ENCODE peak calls at places on chromosomes 3 and 15, in seven cellular contexts. Y is fibroblast of mammary gland, P is brain microvascular endothelial cell, W is sigmoid colon, H is neural crest cell, R is Calu3, G is nephron progenitor cell. T is an unnamed sample.

GRCh38 chr15:79053894-79054293 is 36.7 kb downstream of the RASGRF1 start:
- DNase-seq in Y (no peak), P (no peak), W (no peak), H (no peak), R (no peak), G (no peak), T (no peak)

GRCh38 chr3:19396726-19397125 is 248.4 kb downstream of the KCNH8 start:
- DNase-seq in Y (no peak), P (no peak), W (no peak), H (no peak), R (no peak), G (no peak), T (no peak)

GRCh38 chr15:52481915-52482314 is 46.8 kb downstream of the MYO5A start:
- DNase-seq in Y (peak), P (peak), W (no peak), H (no peak), R (no peak), G (no peak), T (peak)

GRCh38 chr15:90598053-90598577 is 68.4 kb downstream of the CRTC3 start:
- DNase-seq in Y (peak), P (no peak), W (peak), H (no peak), R (peak), G (no peak), T (no peak)

GRCh38 chr3:4752201-4753072 is 226.8 kb upstream of the BHLHE40 start:
- DNase-seq in Y (no peak), P (no peak), W (no peak), H (no peak), R (peak), G (no peak), T (no peak)

GRCh38 chr15:44535509-44536297 is 1.2 kb upstream of the EIF3J start:
- DNase-seq in Y (no peak), P (no peak), W (peak), H (no peak), R (peak), G (peak), T (no peak)

GRCh38 chr3:9416139-9416780 is 18.8 kb downstream of the SETD5 start:
- DNase-seq in Y (peak), P (no peak), W (no peak), H (no peak), R (no peak), G (no peak), T (no peak)

GRCh38 chr3:128402319-128402718 is 64.4 kb downstream of the DNAJB8 start:
- DNase-seq in Y (no peak), P (no peak), W (no peak), H (no peak), R (no peak), G (no peak), T (no peak)

GRCh38 chr3:15973930-15974329 is 176.2 kb upstream of the ANKRD28 start:
- DNase-seq in Y (no peak), P (no peak), W (no peak), H (no peak), R (no peak), G (no peak), T (no peak)

GRCh38 chr15:81783076-81783475 is 262.7 kb downstream of the MEX3B start:
- DNase-seq in Y (no peak), P (no peak), W (no peak), H (no peak), R (no peak), G (no peak), T (no peak)

GRCh38 chr3:89690649-89691048 is 583.2 kb downstream of the EPHA3 start:
- DNase-seq in Y (peak), P (no peak), W (no peak), H (no peak), R (no peak), G (no peak), T (no peak)

GRCh38 chr15:90087454-90088154 is 14.7 kb downstream of the IDH2 start:
- DNase-seq in Y (peak), P (no peak), W (no peak), H (no peak), R (peak), G (no peak), T (no peak)

GRCh38 chr3:172126741-172127140 is 87.4 kb downstream of the FNDC3B start:
- DNase-seq in Y (no peak), P (no peak), W (no peak), H (no peak), R (no peak), G (no peak), T (no peak)

GRCh38 chr3:68972358-68972979 is 40.1 kb upstream of the TAFA4 start:
- DNase-seq in Y (peak), P (peak), W (peak), H (peak), R (peak), G (peak), T (peak)

GRCh38 chr3:155995525-155996370 is 124.6 kb upstream of the KCNAB1 start:
- DNase-seq in Y (peak), P (peak), W (no peak), H (no peak), R (no peak), G (no peak), T (peak)

GRCh38 chr15:74783072-74783807 is 1.4 kb downstream of the CSK start:
- DNase-seq in Y (peak), P (no peak), W (no peak), H (no peak), R (peak), G (no peak), T (no peak)

GRCh38 chr3:184813357-184813756 is 1.4 kb downstream of the VPS8 start:
- DNase-seq in Y (no peak), P (no peak), W (no peak), H (no peak), R (no peak), G (no peak), T (no peak)

GRCh38 chr15:66655997-66656396 is 46.0 kb upstream of the SMAD6 start:
- DNase-seq in Y (no peak), P (no peak), W (no peak), H (no peak), R (no peak), G (no peak), T (no peak)

GRCh38 chr15:93087825-93088199 is 1.2 kb downstream of the RGMA start:
- DNase-seq in Y (peak), P (peak), W (peak), H (peak), R (peak), G (peak), T (peak)

GRCh38 chr15:70099966-70100494 is 2.3 kb upstream of the TLE3 start:
- DNase-seq in Y (no peak), P (no peak), W (no peak), H (no peak), R (no peak), G (no peak), T (no peak)

GRCh38 chr3:155737844-155738460 is 6.9 kb downstream of the PLCH1 start:
- DNase-seq in Y (no peak), P (no peak), W (no peak), H (no peak), R (peak), G (peak), T (no peak)

GRCh38 chr3:195062866-195063540 is 208.0 kb downstream of the XXYLT1 start:
- DNase-seq in Y (no peak), P (no peak), W (no peak), H (no peak), R (no peak), G (no peak), T (no peak)

GRCh38 chr3:33717616-33717865 is 513 bp downstream of the CLASP2 start:
- DNase-seq in Y (peak), P (peak), W (peak), H (peak), R (peak), G (peak), T (peak)

GRCh38 chr15:65245096-65245849 is 34.0 kb upstream of the CILP start:
- DNase-seq in Y (peak), P (peak), W (peak), H (no peak), R (no peak), G (no peak), T (no peak)

GRCh38 chr3:40847571-40847992 is 322.8 kb downstream of the ZNF621 start:
- DNase-seq in Y (peak), P (peak), W (no peak), H (no peak), R (no peak), G (no peak), T (peak)

GRCh38 chr3:195080571-195081141 is 190.3 kb downstream of the XXYLT1 start:
- DNase-seq in Y (no peak), P (no peak), W (no peak), H (no peak), R (no peak), G (peak), T (no peak)

GRCh38 chr3:112931737-112932521 is 43.0 kb downstream of the CD200R1 start:
- DNase-seq in Y (no peak), P (no peak), W (peak), H (no peak), R (no peak), G (no peak), T (no peak)

GRCh38 chr3:51198476-51198875 is 186.6 kb upstream of the MANF start:
- DNase-seq in Y (no peak), P (no peak), W (no peak), H (no peak), R (no peak), G (no peak), T (no peak)

GRCh38 chr15:73334086-73334485 is 34.7 kb downstream of the HCN4 start:
- DNase-seq in Y (no peak), P (no peak), W (peak), H (no peak), R (no peak), G (no peak), T (no peak)

GRCh38 chr15:35514759-35515158 is 31.2 kb downstream of the DPH6 start:
- DNase-seq in Y (peak), P (peak), W (no peak), H (no peak), R (no peak), G (no peak), T (no peak)

GRCh38 chr3:47108546-47108945 is 55.4 kb downstream of the SETD2 start:
- DNase-seq in Y (no peak), P (no peak), W (no peak), H (no peak), R (no peak), G (no peak), T (peak)

GRCh38 chr3:171178714-171179113 is 152.2 kb upstream of the SLC2A2 start:
- DNase-seq in Y (peak), P (no peak), W (no peak), H (no peak), R (no peak), G (no peak), T (no peak)

GRCh38 chr15:50187997-50188396 is 6.0 kb downstream of the SLC27A2 start:
- DNase-seq in Y (no peak), P (no peak), W (no peak), H (no peak), R (no peak), G (no peak), T (no peak)
- TF ChIP-seq CTCF in Y (no peak), P (no peak), W (no peak), H (no peak), R (no peak), G (no peak), T (no peak)

GRCh38 chr15:23628612-23629233 is 18.9 kb downstream of the MAGEL2 start:
- DNase-seq in Y (no peak), P (no peak), W (no peak), H (no peak), R (no peak), G (no peak), T (no peak)

GRCh38 chr15:23629234-23629805 is 18.3 kb downstream of the MAGEL2 start:
- DNase-seq in Y (peak), P (no peak), W (no peak), H (no peak), R (no peak), G (no peak), T (no peak)
- TF ChIP-seq CTCF in Y (peak), P (peak), W (peak), H (peak), R (no peak), G (peak), T (peak)

GRCh38 chr15:72200395-72201237 is 3.0 kb upstream of the GRAMD2A start:
- DNase-seq in Y (no peak), P (no peak), W (no peak), H (no peak), R (no peak), G (no peak), T (no peak)
- TF ChIP-seq CTCF in Y (no peak), P (no peak), W (no peak), H (no peak), R (no peak), G (no peak), T (no peak)

GRCh38 chr3:153927107-153927506 is 194.1 kb upstream of the ARHGEF26 start:
- DNase-seq in Y (peak), P (peak), W (no peak), H (no peak), R (no peak), G (no peak), T (peak)
- TF ChIP-seq CTCF in Y (peak), P (no peak), W (no peak), H (peak), R (peak), G (no peak), T (no peak)

DNA sequence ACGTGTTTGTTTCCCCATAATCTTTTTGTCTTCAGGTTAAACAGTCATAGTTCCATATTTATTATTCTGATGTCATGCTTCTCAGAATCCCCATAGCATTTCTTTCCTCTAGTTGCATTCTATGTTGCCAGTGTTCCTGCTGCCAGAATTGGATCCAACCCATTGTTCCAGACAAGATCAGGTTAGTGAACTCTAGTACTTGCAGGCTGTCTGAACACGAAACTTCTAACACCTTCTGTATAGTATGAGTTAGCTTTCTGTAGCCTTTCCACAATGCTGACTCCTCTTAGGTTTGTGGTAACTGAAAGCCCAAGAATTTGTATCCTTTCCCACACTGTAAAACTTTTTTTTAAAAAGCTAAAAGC is 88.0 kb upstream of the ROPN1 start:
- DNase-seq in Y (no peak), P (no peak), W (no peak), H (no peak), R (no peak), G (no peak), T (no peak)
- TF ChIP-seq CTCF in Y (no peak), P (no peak), W (no peak), H (no peak), R (no peak), G (no peak), T (no peak)

GRCh38 chr3:23698652-23699313 is 107.0 kb upstream of the UBE2E1 start:
- DNase-seq in Y (no peak), P (no peak), W (no peak), H (no peak), R (no peak), G (no peak), T (no peak)
- TF ChIP-seq CTCF in Y (no peak), P (no peak), W (no peak), H (no peak), R (no peak), G (no peak), T (no peak)

T was measured in astrocyte of the cerebellum.